ENCODE peak calls at places on chromosome 7, in four cellular contexts. One of them, this sample, is unnamed.

GRCh38 chr7:27156508-27156898 is at the start of gene HOXA7:
- DNase-seq in naive thymus-derived CD8-positive, alpha-beta T cell: no peak
- DNase-seq in ELF-1: peak
- DNase-seq in WTC11: peak
- DNase-seq in this sample: no peak

GRCh38 chr7:105911961-105912575 is 35.7 kb upstream of the ATXN7L1 start:
- DNase-seq in naive thymus-derived CD8-positive, alpha-beta T cell: no peak
- DNase-seq in ELF-1: no peak
- DNase-seq in WTC11: no peak
- DNase-seq in this sample: no peak

GRCh38 chr7:146175716-146176115 is 59.1 kb downstream of the CNTNAP2 start:
- DNase-seq in naive thymus-derived CD8-positive, alpha-beta T cell: no peak
- DNase-seq in ELF-1: no peak
- DNase-seq in WTC11: no peak
- DNase-seq in this sample: no peak

GRCh38 chr7:14974688-14975087 is 72.1 kb upstream of the DGKB start:
- DNase-seq in naive thymus-derived CD8-positive, alpha-beta T cell: no peak
- DNase-seq in ELF-1: no peak
- DNase-seq in WTC11: no peak
- DNase-seq in this sample: no peak

GRCh38 chr7:139739863-139740597 is 37.8 kb downstream of the HIPK2 start:
- DNase-seq in naive thymus-derived CD8-positive, alpha-beta T cell: no peak
- DNase-seq in ELF-1: no peak
- DNase-seq in WTC11: no peak
- DNase-seq in this sample: no peak

GRCh38 chr7:131328387-131329175 is 905 bp downstream of the MKLN1 start:
- DNase-seq in naive thymus-derived CD8-positive, alpha-beta T cell: no peak
- DNase-seq in ELF-1: no peak
- DNase-seq in WTC11: no peak
- DNase-seq in this sample: no peak

GRCh38 chr7:74498996-74499834 is 45.5 kb downstream of the GTF2IRD1 start:
- DNase-seq in naive thymus-derived CD8-positive, alpha-beta T cell: no peak
- DNase-seq in ELF-1: no peak
- DNase-seq in WTC11: no peak
- DNase-seq in this sample: no peak

GRCh38 chr7:70313251-70313650 is 715.0 kb downstream of the AUTS2 start:
- DNase-seq in naive thymus-derived CD8-positive, alpha-beta T cell: no peak
- DNase-seq in ELF-1: no peak
- DNase-seq in WTC11: no peak
- DNase-seq in this sample: no peak

GRCh38 chr7:76260171-76260703 is 42.2 kb upstream of the HSPB1 start:
- DNase-seq in naive thymus-derived CD8-positive, alpha-beta T cell: peak
- DNase-seq in ELF-1: peak
- DNase-seq in WTC11: peak
- DNase-seq in this sample: peak

GRCh38 chr7:67636363-67637355 is 640.0 kb downstream of the TYW1 start:
- DNase-seq in naive thymus-derived CD8-positive, alpha-beta T cell: no peak
- DNase-seq in ELF-1: peak
- DNase-seq in WTC11: peak
- DNase-seq in this sample: no peak

GRCh38 chr7:114689391-114689790 is 232.5 kb upstream of the MDFIC start:
- DNase-seq in naive thymus-derived CD8-positive, alpha-beta T cell: no peak
- DNase-seq in ELF-1: no peak
- DNase-seq in WTC11: no peak
- DNase-seq in this sample: no peak

GRCh38 chr7:1675673-1676549 is 5.8 kb downstream of the ELFN1 start:
- DNase-seq in naive thymus-derived CD8-positive, alpha-beta T cell: no peak
- DNase-seq in ELF-1: no peak
- DNase-seq in WTC11: no peak
- DNase-seq in this sample: peak

GRCh38 chr7:12373580-12374263 is 29.9 kb downstream of the VWDE start:
- DNase-seq in naive thymus-derived CD8-positive, alpha-beta T cell: no peak
- DNase-seq in ELF-1: no peak
- DNase-seq in WTC11: no peak
- DNase-seq in this sample: no peak

GRCh38 chr7:87144173-87144657 is 8.0 kb upstream of the DMTF1 start:
- DNase-seq in naive thymus-derived CD8-positive, alpha-beta T cell: no peak
- DNase-seq in ELF-1: no peak
- DNase-seq in WTC11: no peak
- DNase-seq in this sample: no peak

GRCh38 chr7:68663392-68663791 is 934.9 kb upstream of the AUTS2 start:
- DNase-seq in naive thymus-derived CD8-positive, alpha-beta T cell: no peak
- DNase-seq in ELF-1: no peak
- DNase-seq in WTC11: no peak
- DNase-seq in this sample: no peak

GRCh38 chr7:94654764-94655561 is 970 bp downstream of the SGCE start:
- DNase-seq in naive thymus-derived CD8-positive, alpha-beta T cell: no peak
- DNase-seq in ELF-1: peak
- DNase-seq in WTC11: peak
- DNase-seq in this sample: no peak

GRCh38 chr7:120856621-120857352 is 1.2 kb downstream of the TSPAN12 start:
- DNase-seq in naive thymus-derived CD8-positive, alpha-beta T cell: peak
- DNase-seq in ELF-1: peak
- DNase-seq in WTC11: peak
- DNase-seq in this sample: peak

GRCh38 chr7:116167177-116167576 is 43.2 kb upstream of the TES start:
- DNase-seq in naive thymus-derived CD8-positive, alpha-beta T cell: no peak
- DNase-seq in ELF-1: no peak
- DNase-seq in WTC11: peak
- DNase-seq in this sample: no peak

GRCh38 chr7:111992601-111993000 is 213.6 kb downstream of the DOCK4 start:
- DNase-seq in naive thymus-derived CD8-positive, alpha-beta T cell: no peak
- DNase-seq in ELF-1: no peak
- DNase-seq in WTC11: no peak
- DNase-seq in this sample: no peak

GRCh38 chr7:105046414-105046813 is 32.4 kb downstream of the KMT2E start:
- DNase-seq in naive thymus-derived CD8-positive, alpha-beta T cell: no peak
- DNase-seq in ELF-1: no peak
- DNase-seq in WTC11: no peak
- DNase-seq in this sample: no peak

GRCh38 chr7:34497153-34497777 is 160.8 kb upstream of the NPSR1 start:
- DNase-seq in naive thymus-derived CD8-positive, alpha-beta T cell: no peak
- DNase-seq in ELF-1: no peak
- DNase-seq in WTC11: peak
- DNase-seq in this sample: no peak

This sample was measured in mesothelial cell of epicardium.